ENCODE peak calls at places on chromosomes 16 and 17, in four cellular contexts. F is bronchial epithelial cell, N is stomach, E is fibroblast of mammary gland. J is an unnamed sample.

GRCh38 chr17:67377727-67378443 is 804 bp downstream of the PITPNC1 start:
- DNase-seq in F (peak; percentile 24), N (peak; percentile 54), E (no peak), J (no peak)

GRCh38 chr16:9499921-9500593 is 408.6 kb downstream of the HAPSTR1 start:
- DNase-seq in E (no peak), N (no peak), F (no peak), J (no peak)

GRCh38 chr16:66365588-66365987 is 903 bp upstream of the CDH5 start:
- DNase-seq in F (peak; percentile 28), N (no peak), E (peak; percentile 69), J (no peak)

GRCh38 chr17:38667099-38667786 is 7.5 kb downstream of the EPOP start:
- DNase-seq in F (peak; percentile 59), E (peak; percentile 72), N (peak; percentile 70), J (peak; percentile 35)

GRCh38 chr17:74968361-74968780 is 4.2 kb downstream of the HID1 start:
- DNase-seq in E (no peak), F (peak; percentile 41), N (peak; percentile 88), J (no peak)

GRCh38 chr16:30582611-30583340 is 2.7 kb downstream of the ZNF785 start:
- DNase-seq in E (no peak), N (no peak), F (no peak), J (no peak)

GRCh38 chr17:10271004-10271620 is 72.7 kb upstream of the GAS7 start:
- DNase-seq in E (peak; percentile 72), N (no peak), F (no peak), J (no peak)

GRCh38 chr17:62778990-62779681 is 29.0 kb downstream of the MARCHF10 start:
- DNase-seq in N (peak; percentile 72), F (peak; percentile 99), E (peak; percentile 98), J (peak; percentile 52)

GRCh38 chr16:83458612-83459011 is 349.2 kb upstream of the HSBP1 start:
- DNase-seq in N (no peak), E (peak; percentile 51), F (peak; percentile 65), J (no peak)

GRCh38 chr16:8849411-8850011 is 19.3 kb downstream of the CARHSP1 start:
- DNase-seq in N (no peak), F (no peak), E (peak; percentile 87), J (no peak)

GRCh38 chr17:75181110-75181509 is 1.6 kb downstream of the SUMO2 start:
- DNase-seq in E (no peak), N (no peak), F (no peak), J (no peak)

GRCh38 chr17:33106525-33107162 is 115.0 kb downstream of the SPACA3 start:
- DNase-seq in F (no peak), N (no peak), E (no peak), J (no peak)

GRCh38 chr17:68432086-68432864 is 25.0 kb downstream of the WIPI1 start:
- DNase-seq in E (no peak), F (no peak), N (no peak), J (no peak)

GRCh38 chr16:74944466-74944865 is 40.5 kb downstream of the WDR59 start:
- DNase-seq in N (no peak), E (no peak), F (no peak), J (no peak)

GRCh38 chr16:74939688-74940087 is 45.2 kb downstream of the WDR59 start:
- DNase-seq in N (no peak), F (no peak), E (no peak), J (no peak)

GRCh38 chr16:74942977-74943918 is 41.7 kb downstream of the WDR59 start:
- DNase-seq in F (no peak), E (no peak), N (no peak), J (no peak)
- TF ChIP-seq CTCF in F (no peak), E (no peak), N (no peak), J (no peak)

GRCh38 chr17:16455997-16456769 is 35.8 kb downstream of the LRRC75A start:
- DNase-seq in N (no peak), F (no peak), E (no peak), J (no peak)

GRCh38 chr17:16459271-16459670 is 32.7 kb downstream of the LRRC75A start:
- DNase-seq in E (no peak), F (no peak), N (no peak), J (no peak)

GRCh38 chr17:16453493-16453851 is 38.1 kb downstream of the TRPV2 start:
- DNase-seq in N (no peak), E (no peak), F (no peak), J (no peak)

GRCh38 chr17:16459850-16460550 is 32.0 kb downstream of the LRRC75A start:
- DNase-seq in F (peak; percentile 70), E (no peak), N (no peak), J (no peak)

GRCh38 chr17:16456770-16457316 is 35.1 kb downstream of the LRRC75A start:
- DNase-seq in E (no peak), F (no peak), N (no peak), J (no peak)
- TF ChIP-seq CTCF in E (no peak), F (no peak), N (no peak), J (no peak)

DNA sequence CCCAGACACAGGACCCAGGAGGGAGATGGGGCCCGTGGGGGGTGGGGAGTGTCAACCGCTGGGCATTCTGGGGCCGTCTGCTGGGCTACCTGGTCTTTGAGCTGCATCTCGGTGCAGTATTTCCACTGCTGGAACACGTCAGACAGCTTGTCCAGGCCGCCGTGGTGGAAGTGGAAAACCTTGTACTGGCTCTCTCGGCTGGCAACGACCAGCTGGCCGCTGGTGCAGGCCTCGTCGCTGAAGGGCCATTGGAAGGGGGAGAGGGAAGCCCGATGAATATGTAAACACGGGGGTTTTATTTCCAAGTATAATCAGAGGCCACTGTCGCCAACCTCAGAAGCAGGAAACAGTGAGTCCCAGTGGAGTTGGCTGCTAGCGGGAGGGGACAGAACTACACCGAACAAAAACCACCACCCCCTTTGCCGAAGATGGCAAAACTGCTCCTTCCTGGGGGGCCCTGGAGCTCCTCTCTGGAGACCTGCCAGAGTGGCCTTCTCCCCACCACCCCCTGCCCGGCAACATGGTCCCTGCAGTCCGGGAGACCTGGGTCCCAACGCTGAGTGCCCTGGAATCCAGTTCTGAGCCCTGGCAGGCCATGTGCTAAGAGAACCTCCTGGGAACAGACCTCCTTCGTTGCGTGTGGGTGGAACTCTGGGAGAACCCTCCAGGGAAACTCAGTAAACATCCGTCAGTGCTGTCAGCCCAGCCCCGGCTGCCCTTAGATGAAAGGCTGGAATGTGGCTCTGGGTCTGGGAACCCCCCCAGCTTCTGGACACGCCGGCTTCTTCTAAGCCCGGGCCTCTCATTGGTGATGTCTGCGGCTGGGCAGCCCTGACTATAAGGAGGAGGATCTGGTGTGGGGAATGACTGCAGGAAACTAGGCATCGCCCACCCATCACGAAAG is 84.1 kb downstream of the TBC1D16 start:
- DNase-seq in F (no peak), N (peak; percentile 83), E (peak; percentile 86), J (peak; percentile 45)
- TF ChIP-seq CTCF in F (no peak), N (no peak), E (no peak), J (no peak)

DNA sequence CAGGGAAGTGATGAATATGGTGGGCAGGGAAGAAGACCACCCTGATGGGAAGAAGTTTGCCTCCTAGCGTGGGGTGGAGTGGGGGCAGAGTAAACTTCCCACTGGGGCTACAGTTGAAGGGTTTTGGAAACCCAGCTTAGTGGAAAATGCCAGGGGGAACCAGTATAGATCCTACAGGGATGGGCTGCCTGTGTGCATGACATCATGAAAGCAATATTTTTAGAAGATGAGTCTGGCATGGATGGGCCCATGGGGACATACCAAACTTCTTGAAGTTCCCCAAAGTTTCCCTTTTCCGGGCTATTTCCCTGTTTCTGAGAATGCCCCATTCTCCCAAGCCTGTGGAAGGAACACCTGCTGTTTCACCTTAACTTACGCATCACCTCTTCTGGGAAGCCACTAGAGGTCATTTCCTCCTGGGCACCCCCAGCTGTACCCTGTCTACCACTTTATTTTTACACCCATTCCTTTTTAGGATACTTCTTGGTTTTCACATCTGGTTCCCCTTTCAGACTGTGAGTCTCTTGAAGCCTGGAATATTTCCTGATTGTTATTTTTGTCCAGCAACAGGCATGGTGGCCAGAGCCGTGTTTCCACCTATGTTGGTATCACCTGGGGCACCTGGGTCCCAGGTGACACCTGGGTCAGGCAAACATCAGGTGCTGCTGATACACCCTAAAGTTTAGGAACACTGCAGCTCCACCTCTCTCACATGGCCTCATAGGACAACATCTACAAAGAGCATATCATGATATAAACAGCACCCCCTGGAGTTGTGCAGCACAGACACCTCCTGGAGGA is 9.8 kb downstream of the SOCS3 start:
- DNase-seq in N (no peak), F (no peak), E (no peak), J (no peak)
- TF ChIP-seq CTCF in N (no peak), F (peak; percentile 6), E (no peak), J (no peak)

DNA sequence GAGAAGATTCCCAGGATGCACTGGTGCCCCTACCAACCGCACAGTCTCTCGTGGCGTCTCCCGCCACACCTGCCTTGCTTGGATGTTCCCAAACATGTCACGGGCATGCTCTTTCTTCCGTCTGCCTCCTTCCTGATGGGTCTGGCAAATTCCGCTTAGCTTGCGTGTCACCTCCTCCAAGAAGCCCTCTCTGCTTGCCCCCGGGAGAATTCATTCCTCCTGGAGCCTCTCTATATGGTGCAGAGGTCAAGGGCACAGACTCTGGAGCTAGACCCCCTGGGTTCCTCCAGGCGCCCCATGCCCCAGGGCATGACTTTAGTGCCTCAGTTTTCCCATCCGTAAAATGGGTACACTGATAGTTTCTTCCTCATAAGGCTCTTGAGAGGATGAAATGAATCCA is 21.1 kb downstream of the LITAF start:
- DNase-seq in F (no peak), E (no peak), N (no peak), J (no peak)
- TF ChIP-seq CTCF in F (no peak), E (no peak), N (no peak), J (no peak)

GRCh38 chr17:65057520-65058075 is 1.1 kb upstream of the GNA13 start:
- DNase-seq in E (no peak), F (peak; percentile 66), N (peak; percentile 25), J (no peak)

GRCh38 chr17:65058151-65058550 is 1.6 kb upstream of the GNA13 start:
- DNase-seq in E (no peak), N (no peak), F (peak; percentile 44), J (no peak)

GRCh38 chr17:65055280-65055707 is 1.2 kb downstream of the GNA13 start:
- DNase-seq in F (peak; percentile 20), E (no peak), N (no peak), J (no peak)

GRCh38 chr17:65054602-65055001 is 1.9 kb downstream of the GNA13 start:
- DNase-seq in N (no peak), E (no peak), F (peak; percentile 35), J (no peak)

GRCh38 chr17:65055708-65056638 is 567 bp downstream of the GNA13 start:
- DNase-seq in N (peak; percentile 55), F (no peak), E (peak; percentile 45), J (peak; percentile 71)
- TF ChIP-seq CTCF in N (no peak), F (no peak), E (no peak), J (no peak)

GRCh38 chr17:58136669-58137279 is 11.4 kb upstream of the OR4D1 start:
- DNase-seq in F (peak; percentile 26), N (no peak), E (no peak), J (no peak)
- TF ChIP-seq CTCF in F (peak; percentile 72), N (no peak), E (peak; percentile 41), J (no peak)

DNA sequence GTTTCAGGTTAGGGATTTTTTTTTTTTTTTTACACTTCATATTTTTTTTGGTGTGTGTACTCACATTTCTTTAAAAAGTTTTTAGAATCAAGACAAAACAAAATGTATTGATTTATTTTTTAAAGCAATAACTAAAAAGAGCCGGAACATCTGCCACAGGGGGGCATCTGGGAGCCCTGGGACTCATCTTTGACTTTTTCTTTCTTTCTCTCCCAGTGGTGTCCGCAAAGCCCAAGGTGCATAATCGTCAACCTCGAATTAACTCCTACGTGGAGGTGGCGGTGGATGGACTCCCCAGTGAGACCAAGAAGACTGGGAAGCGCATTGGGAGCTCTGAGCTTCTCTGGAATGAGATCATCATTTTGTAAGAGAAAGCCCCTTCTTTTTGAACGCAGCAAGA is 36.3 kb downstream of the WWP2 start:
- DNase-seq in E (peak; percentile 38), N (no peak), F (no peak), J (peak; percentile 49)
- TF ChIP-seq CTCF in E (peak; percentile 58), N (no peak), F (no peak), J (peak; percentile 71)